ENCODE peak calls at places on chromosomes 12 and 14, in eight cellular contexts. B is breast epithelium, F is esophagus muscularis mucosa, N is left lung, P is GM12878, R is fibroblast of villous mesenchyme, L is fibroblast of lung, T is neural progenitor cell. S is an unnamed sample.

GRCh38 chr12:53750812-53751335 is 905 bp downstream of the CISTR start:
- DNase-seq in B (no peak), F (no peak), N (no peak), P (no peak), R (no peak), L (peak), T (peak), S (no peak)

GRCh38 chr12:89059721-89060120 is 292.6 kb downstream of the DUSP6 start:
- DNase-seq in B (no peak), F (peak), N (no peak), P (no peak), R (no peak), L (peak), T (peak), S (no peak)

GRCh38 chr14:61153436-61153835 is 127.7 kb downstream of the TMEM30B start:
- DNase-seq in B (peak), F (peak), N (no peak), P (no peak), R (no peak), L (peak), T (peak), S (no peak)

GRCh38 chr14:105863296-105864108 is 337.1 kb downstream of the TMEM121 start:
- DNase-seq in B (no peak), F (no peak), N (peak), P (no peak), R (no peak), L (no peak), T (no peak), S (no peak)

GRCh38 chr12:113119980-113120669 is 15.4 kb downstream of the RASAL1 start:
- DNase-seq in B (no peak), F (no peak), N (no peak), P (no peak), R (no peak), L (no peak), T (peak), S (no peak)

GRCh38 chr12:54060975-54061778 is 7.5 kb downstream of the HOXC4 start:
- DNase-seq in B (no peak), F (no peak), N (no peak), P (no peak), R (no peak), L (no peak), T (no peak), S (no peak)

GRCh38 chr12:131075194-131075593 is 121.5 kb downstream of the ADGRD1 start:
- DNase-seq in B (no peak), F (no peak), N (no peak), P (no peak), R (no peak), L (no peak), T (no peak), S (no peak)

GRCh38 chr12:27821259-27821973 is 41.4 kb upstream of the MANSC4 start:
- DNase-seq in B (no peak), F (no peak), N (no peak), P (peak), R (peak), L (peak), T (peak), S (peak)

GRCh38 chr12:39574378-39574777 is 45.2 kb downstream of the ABCD2 start:
- DNase-seq in B (no peak), F (no peak), N (no peak), P (no peak), R (no peak), L (no peak), T (peak), S (no peak)

GRCh38 chr14:69643430-69644200 is 32.2 kb downstream of the SUSD6 start:
- DNase-seq in B (peak), F (no peak), N (peak), P (no peak), R (peak), L (peak), T (no peak), S (peak)

GRCh38 chr14:100533647-100534485 is 53.4 kb downstream of the BEGAIN start:
- DNase-seq in B (peak), F (peak), N (peak), P (no peak), R (no peak), L (peak), T (no peak), S (no peak)

GRCh38 chr14:99035268-99035667 is 236.7 kb downstream of the BCL11B start:
- DNase-seq in B (no peak), F (no peak), N (peak), P (no peak), R (no peak), L (peak), T (no peak), S (no peak)

DNA sequence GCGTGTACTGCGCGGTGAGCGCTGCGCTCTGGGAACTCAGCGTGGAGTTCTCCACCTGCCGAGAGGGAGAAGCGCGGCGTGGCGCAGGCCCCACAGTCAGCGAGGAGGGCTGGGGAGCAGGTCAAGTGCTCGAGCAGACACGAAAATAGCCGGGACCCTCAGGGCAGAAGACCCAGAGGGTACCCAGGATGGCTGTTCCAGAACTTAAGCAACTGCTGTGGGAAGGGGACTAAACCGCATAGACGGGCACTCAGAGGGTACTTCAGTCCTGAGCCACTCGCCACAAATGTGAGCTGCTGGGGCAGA is 59.4 kb upstream of the GPR68 start:
- DNase-seq in B (no peak), F (no peak), N (no peak), P (no peak), R (no peak), L (no peak), T (no peak), S (no peak)
- H3K4me3 ChIP-seq in B (no peak), F (no peak), N (no peak), P (no peak), R (no peak), L (no peak), T (no peak), S (no peak)

DNA sequence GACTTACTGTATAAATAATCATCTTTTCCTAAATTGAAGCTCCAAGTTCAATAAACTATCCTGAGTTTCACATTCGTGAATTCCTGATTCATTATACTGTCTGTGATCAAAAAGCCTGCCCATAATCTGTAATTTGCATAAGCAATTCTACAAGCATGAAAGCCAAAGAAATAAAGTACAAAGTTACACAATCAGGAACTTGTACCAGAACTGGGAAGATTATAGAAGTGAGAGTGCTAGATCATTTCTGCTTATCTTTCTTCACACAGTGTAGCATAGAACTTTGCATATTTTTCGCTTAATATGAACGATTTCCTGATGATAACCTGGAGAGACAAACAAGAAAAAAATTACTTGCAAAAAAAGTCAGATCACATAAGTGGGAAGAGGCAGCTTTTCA is 308.2 kb downstream of the C12orf50 start:
- DNase-seq in B (no peak), F (no peak), N (no peak), P (no peak), R (no peak), L (no peak), T (no peak), S (no peak)
- TF ChIP-seq CTCF in B (no peak), F (no peak), N (no peak), P (no peak), R (no peak), L (no peak), T (no peak), S (no peak)

GRCh38 chr12:110920324-110920910 is at the start of gene MYL2:
- DNase-seq in B (no peak), F (no peak), N (no peak), P (no peak), R (no peak), L (no peak), T (no peak), S (no peak)

GRCh38 chr12:110923192-110923591 is 2.8 kb upstream of the MYL2 start:
- DNase-seq in B (no peak), F (no peak), N (no peak), P (no peak), R (no peak), L (no peak), T (no peak), S (no peak)

GRCh38 chr12:110919720-110920119 is 659 bp downstream of the MYL2 start:
- DNase-seq in B (no peak), F (no peak), N (no peak), P (no peak), R (no peak), L (no peak), T (no peak), S (no peak)

GRCh38 chr12:110922652-110923051 is 2.3 kb upstream of the MYL2 start:
- DNase-seq in B (no peak), F (no peak), N (no peak), P (no peak), R (no peak), L (no peak), T (peak), S (no peak)

DNA sequence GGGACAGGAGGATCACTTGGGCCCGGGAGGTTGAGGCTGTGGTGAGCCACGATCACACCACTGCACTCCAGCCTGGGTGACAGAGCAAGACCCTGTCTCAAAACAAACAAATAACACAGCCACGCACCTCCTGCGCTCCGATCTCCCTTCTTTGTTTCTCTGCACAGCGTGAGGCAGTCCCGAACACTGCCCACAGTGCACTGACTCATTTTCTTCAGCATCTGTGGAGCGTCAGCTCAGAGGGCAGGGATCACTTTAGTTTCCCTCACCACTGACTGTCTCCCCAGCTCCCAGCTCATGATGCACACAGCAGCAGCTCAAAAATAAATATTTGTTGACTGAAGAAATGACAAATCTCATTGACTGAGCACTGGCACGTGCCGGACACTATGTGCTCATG is 883 bp upstream of the MYL2 start:
- DNase-seq in B (no peak), F (no peak), N (no peak), P (no peak), R (no peak), L (peak), T (no peak), S (no peak)
- H3K4me3 ChIP-seq in B (no peak), F (no peak), N (no peak), P (no peak), R (no peak), L (no peak), T (no peak), S (no peak)

GRCh38 chr12:49110191-49111155 is at the start of gene LMBR1L:
- DNase-seq in B (peak), F (peak), N (peak), P (peak), R (peak), L (peak), T (peak), S (peak)
- TF ChIP-seq CTCF in B (peak), F (peak), N (peak), P (peak), R (peak), L (peak), T (peak), S (no peak)

DNA sequence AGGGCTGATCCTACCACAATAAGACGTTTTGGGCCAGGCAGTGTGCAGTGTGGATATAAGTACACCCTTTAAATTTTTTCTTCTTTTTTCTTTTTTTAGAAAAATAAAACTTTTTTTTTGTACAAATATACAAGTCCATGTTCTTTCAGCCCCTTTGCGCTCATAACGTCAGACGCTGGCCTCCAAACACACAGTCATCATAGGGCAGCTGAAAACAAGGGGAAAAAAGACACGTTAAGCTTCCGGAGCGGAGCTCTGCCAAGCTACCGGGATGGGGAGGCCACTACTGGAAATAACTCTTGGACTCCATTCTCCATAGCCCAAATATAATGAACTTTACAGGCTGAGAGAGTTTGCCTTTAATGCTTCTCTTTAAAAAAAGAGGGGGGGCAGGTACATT is 2.7 kb downstream of the NFKBIA start:
- DNase-seq in B (no peak), F (no peak), N (no peak), P (no peak), R (peak), L (no peak), T (no peak), S (no peak)
- H3K4me3 ChIP-seq in B (peak), F (peak), N (peak), P (peak), R (peak), L (peak), T (no peak), S (peak)

DNA sequence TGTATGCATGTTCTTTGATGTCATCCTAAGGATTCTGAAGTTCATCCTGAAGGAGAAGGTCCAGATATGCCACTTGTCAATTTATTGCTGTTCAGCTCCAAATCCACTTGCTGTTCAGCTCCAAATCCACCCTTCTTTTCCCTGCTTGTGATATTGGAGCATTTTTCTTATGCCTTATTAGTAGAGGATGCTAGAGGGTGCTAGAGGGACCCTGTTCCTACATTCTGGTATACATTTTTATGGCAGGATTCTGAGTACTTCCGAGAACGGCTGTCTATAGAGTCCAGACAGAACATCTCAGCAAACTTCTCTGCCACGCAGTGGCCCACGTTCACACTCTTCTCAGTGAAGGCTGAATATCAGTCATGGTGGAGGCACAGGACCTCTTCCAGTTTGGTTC is 406.7 kb downstream of the NOVA1 start:
- DNase-seq in B (no peak), F (no peak), N (no peak), P (no peak), R (no peak), L (no peak), T (no peak), S (no peak)
- TF ChIP-seq CTCF in B (no peak), F (no peak), N (no peak), P (no peak), R (no peak), L (peak), T (peak), S (no peak)

GRCh38 chr12:108728820-108729611 is 2.3 kb downstream of the CORO1C start:
- DNase-seq in B (no peak), F (no peak), N (no peak), P (no peak), R (no peak), L (peak), T (no peak), S (no peak)
- H3K4me3 ChIP-seq in B (peak), F (peak), N (peak), P (peak), R (peak), L (peak), T (peak), S (peak)

GRCh38 chr12:80485222-80485987 is 41.4 kb downstream of the PTPRQ start:
- DNase-seq in B (no peak), F (no peak), N (no peak), P (no peak), R (no peak), L (no peak), T (no peak), S (no peak)
- TF ChIP-seq CTCF in B (no peak), F (no peak), N (no peak), P (no peak), R (no peak), L (no peak), T (no peak), S (no peak)

GRCh38 chr12:85059594-85059993 is 23.4 kb downstream of the LRRIQ1 start:
- DNase-seq in B (no peak), F (no peak), N (no peak), P (no peak), R (no peak), L (no peak), T (no peak), S (no peak)
- H3K4me3 ChIP-seq in B (no peak), F (no peak), N (no peak), P (no peak), R (no peak), L (no peak), T (no peak), S (no peak)